ENCODE peak calls at places on chromosomes 13 and 19, in six cellular contexts. One of them, this sample, is unnamed.

GRCh38 chr13:51919531-51919930 is 57.8 kb downstream of the CCDC70 start:
- DNase-seq in left ventricle myocardium inferior: no peak
- DNase-seq in HepG2: no peak
- DNase-seq in ovary: no peak
- DNase-seq in BJ: no peak
- DNase-seq in mesothelial cell of epicardium: no peak
- DNase-seq in this sample: no peak

GRCh38 chr13:37118002-37118401 is 12.5 kb upstream of the CSNK1A1L start:
- DNase-seq in left ventricle myocardium inferior: peak; percentile 51
- DNase-seq in HepG2: no peak
- DNase-seq in ovary: no peak
- DNase-seq in BJ: no peak
- DNase-seq in mesothelial cell of epicardium: no peak
- DNase-seq in this sample: no peak

GRCh38 chr19:50242586-50242985 is 39.2 kb downstream of the MYH14 start:
- DNase-seq in left ventricle myocardium inferior: no peak
- DNase-seq in HepG2: no peak
- DNase-seq in ovary: no peak
- DNase-seq in BJ: no peak
- DNase-seq in mesothelial cell of epicardium: no peak
- DNase-seq in this sample: no peak

GRCh38 chr19:741506-742131 is 9.3 kb upstream of the MISP start:
- DNase-seq in left ventricle myocardium inferior: no peak
- DNase-seq in HepG2: peak; percentile 61
- DNase-seq in ovary: peak; percentile 13
- DNase-seq in BJ: no peak
- DNase-seq in mesothelial cell of epicardium: no peak
- DNase-seq in this sample: peak; percentile 71

GRCh38 chr13:44331912-44332840 is 41.4 kb upstream of the SERP2 start:
- DNase-seq in left ventricle myocardium inferior: peak; percentile 69
- DNase-seq in HepG2: no peak
- DNase-seq in ovary: peak; percentile 92
- DNase-seq in BJ: peak; percentile 39
- DNase-seq in mesothelial cell of epicardium: peak; percentile 60
- DNase-seq in this sample: no peak

GRCh38 chr13:75372517-75372916 is 109.5 kb downstream of the TBC1D4 start:
- DNase-seq in left ventricle myocardium inferior: no peak
- DNase-seq in HepG2: peak; percentile 44
- DNase-seq in ovary: no peak
- DNase-seq in BJ: no peak
- DNase-seq in mesothelial cell of epicardium: no peak
- DNase-seq in this sample: no peak

GRCh38 chr19:20060282-20060681 is 17.5 kb upstream of the ZNF90 start:
- DNase-seq in left ventricle myocardium inferior: no peak
- DNase-seq in HepG2: no peak
- DNase-seq in ovary: no peak
- DNase-seq in BJ: no peak
- DNase-seq in mesothelial cell of epicardium: no peak
- DNase-seq in this sample: no peak

GRCh38 chr19:7987084-7987768 is 18.2 kb downstream of the ELAVL1 start:
- DNase-seq in left ventricle myocardium inferior: no peak
- DNase-seq in HepG2: no peak
- DNase-seq in ovary: no peak
- DNase-seq in BJ: no peak
- DNase-seq in mesothelial cell of epicardium: no peak
- DNase-seq in this sample: no peak

GRCh38 chr19:47406711-47407416 is 12.5 kb downstream of the MEIS3 start:
- DNase-seq in left ventricle myocardium inferior: no peak
- DNase-seq in HepG2: no peak
- DNase-seq in ovary: no peak
- DNase-seq in BJ: no peak
- DNase-seq in mesothelial cell of epicardium: no peak
- DNase-seq in this sample: peak; percentile 32

GRCh38 chr19:51810228-51810627 is 15.3 kb downstream of the FPR3 start:
- DNase-seq in left ventricle myocardium inferior: no peak
- DNase-seq in HepG2: peak; percentile 68
- DNase-seq in ovary: no peak
- DNase-seq in BJ: no peak
- DNase-seq in mesothelial cell of epicardium: no peak
- DNase-seq in this sample: no peak

GRCh38 chr13:25247345-25247744 is 39.9 kb downstream of the MTMR6 start:
- DNase-seq in left ventricle myocardium inferior: no peak
- DNase-seq in HepG2: no peak
- DNase-seq in ovary: no peak
- DNase-seq in BJ: no peak
- DNase-seq in mesothelial cell of epicardium: no peak
- DNase-seq in this sample: no peak

GRCh38 chr19:18008814-18009213 is 844 bp downstream of the ARRDC2 start:
- DNase-seq in left ventricle myocardium inferior: no peak
- DNase-seq in HepG2: no peak
- DNase-seq in ovary: no peak
- DNase-seq in BJ: no peak
- DNase-seq in mesothelial cell of epicardium: no peak
- DNase-seq in this sample: no peak

GRCh38 chr19:2542341-2543069 is 66.6 kb downstream of the GADD45B start:
- DNase-seq in left ventricle myocardium inferior: peak; percentile 20
- DNase-seq in HepG2: peak; percentile 63
- DNase-seq in ovary: no peak
- DNase-seq in BJ: no peak
- DNase-seq in mesothelial cell of epicardium: no peak
- DNase-seq in this sample: no peak

GRCh38 chr19:12331211-12331941 is 2.1 kb downstream of the ZNF563 start:
- DNase-seq in left ventricle myocardium inferior: no peak
- DNase-seq in HepG2: peak; percentile 96
- DNase-seq in ovary: no peak
- DNase-seq in BJ: no peak
- DNase-seq in mesothelial cell of epicardium: no peak
- DNase-seq in this sample: peak; percentile 83

GRCh38 chr13:39462456-39462855 is 140.5 kb downstream of the LHFPL6 start:
- DNase-seq in left ventricle myocardium inferior: no peak
- DNase-seq in HepG2: no peak
- DNase-seq in ovary: no peak
- DNase-seq in BJ: no peak
- DNase-seq in mesothelial cell of epicardium: no peak
- DNase-seq in this sample: no peak

GRCh38 chr19:543912-544608 is at the start of gene GZMM:
- DNase-seq in left ventricle myocardium inferior: no peak
- DNase-seq in HepG2: no peak
- DNase-seq in ovary: no peak
- DNase-seq in BJ: no peak
- DNase-seq in mesothelial cell of epicardium: no peak
- DNase-seq in this sample: no peak

GRCh38 chr19:35345671-35346111 is 2.0 kb upstream of the FFAR1 start:
- DNase-seq in left ventricle myocardium inferior: no peak
- DNase-seq in HepG2: no peak
- DNase-seq in ovary: no peak
- DNase-seq in BJ: no peak
- DNase-seq in mesothelial cell of epicardium: no peak
- DNase-seq in this sample: peak; percentile 28

GRCh38 chr13:92727118-92727517 is 499.5 kb upstream of the GPC6 start:
- DNase-seq in left ventricle myocardium inferior: no peak
- DNase-seq in HepG2: no peak
- DNase-seq in ovary: no peak
- DNase-seq in BJ: no peak
- DNase-seq in mesothelial cell of epicardium: no peak
- DNase-seq in this sample: no peak

GRCh38 chr19:39409886-39410619 is 2.4 kb upstream of the PLEKHG2 start:
- DNase-seq in left ventricle myocardium inferior: peak; percentile 87
- DNase-seq in HepG2: peak; percentile 25
- DNase-seq in ovary: peak; percentile 84
- DNase-seq in BJ: no peak
- DNase-seq in mesothelial cell of epicardium: no peak
- DNase-seq in this sample: peak; percentile 84

GRCh38 chr19:48654299-48655059 is 8.5 kb upstream of the CA11 start:
- DNase-seq in left ventricle myocardium inferior: no peak
- DNase-seq in HepG2: no peak
- DNase-seq in ovary: no peak
- DNase-seq in BJ: no peak
- DNase-seq in mesothelial cell of epicardium: no peak
- DNase-seq in this sample: no peak

GRCh38 chr19:55119053-55119452 is 1.6 kb upstream of the PPP1R12C start:
- DNase-seq in left ventricle myocardium inferior: no peak
- DNase-seq in HepG2: no peak
- DNase-seq in ovary: no peak
- DNase-seq in BJ: no peak
- DNase-seq in mesothelial cell of epicardium: no peak
- DNase-seq in this sample: no peak

GRCh38 chr13:31930901-31931522 is 100.6 kb upstream of the FRY start:
- DNase-seq in left ventricle myocardium inferior: no peak
- DNase-seq in HepG2: no peak
- DNase-seq in ovary: no peak
- DNase-seq in BJ: no peak
- DNase-seq in mesothelial cell of epicardium: no peak
- DNase-seq in this sample: peak; percentile 52

GRCh38 chr19:38211206-38211605 is 12.8 kb downstream of the DPF1 start:
- DNase-seq in left ventricle myocardium inferior: no peak
- DNase-seq in HepG2: no peak
- DNase-seq in ovary: peak; percentile 20
- DNase-seq in BJ: no peak
- DNase-seq in mesothelial cell of epicardium: no peak
- DNase-seq in this sample: no peak

GRCh38 chr13:84985860-84986259 is 813.4 kb downstream of the SLITRK6 start:
- DNase-seq in left ventricle myocardium inferior: no peak
- DNase-seq in HepG2: no peak
- DNase-seq in ovary: no peak
- DNase-seq in BJ: no peak
- DNase-seq in mesothelial cell of epicardium: no peak
- DNase-seq in this sample: no peak

GRCh38 chr13:84980571-84980970 is 818.6 kb downstream of the SLITRK6 start:
- DNase-seq in left ventricle myocardium inferior: no peak
- DNase-seq in HepG2: no peak
- DNase-seq in ovary: no peak
- DNase-seq in BJ: no peak
- DNase-seq in mesothelial cell of epicardium: no peak
- DNase-seq in this sample: no peak

GRCh38 chr13:84983321-84983720 is 815.9 kb downstream of the SLITRK6 start:
- DNase-seq in left ventricle myocardium inferior: no peak
- DNase-seq in HepG2: no peak
- DNase-seq in ovary: no peak
- DNase-seq in BJ: no peak
- DNase-seq in mesothelial cell of epicardium: no peak
- DNase-seq in this sample: no peak
- TF ChIP-seq CTCF in left ventricle myocardium inferior: no peak
- TF ChIP-seq CTCF in HepG2: no peak
- TF ChIP-seq CTCF in ovary: no peak
- TF ChIP-seq CTCF in BJ: no peak
- TF ChIP-seq CTCF in mesothelial cell of epicardium: no peak
- TF ChIP-seq CTCF in this sample: no peak

GRCh38 chr19:5369304-5369703 is 28.7 kb upstream of the PTPRS start:
- DNase-seq in left ventricle myocardium inferior: no peak
- DNase-seq in HepG2: no peak
- DNase-seq in ovary: no peak
- DNase-seq in BJ: no peak
- DNase-seq in mesothelial cell of epicardium: no peak
- DNase-seq in this sample: no peak

GRCh38 chr19:5372572-5373200 is 32.1 kb upstream of the PTPRS start:
- DNase-seq in left ventricle myocardium inferior: no peak
- DNase-seq in HepG2: no peak
- DNase-seq in ovary: no peak
- DNase-seq in BJ: no peak
- DNase-seq in mesothelial cell of epicardium: no peak
- DNase-seq in this sample: no peak

GRCh38 chr19:5365905-5366304 is 25.3 kb upstream of the PTPRS start:
- DNase-seq in left ventricle myocardium inferior: no peak
- DNase-seq in HepG2: no peak
- DNase-seq in ovary: no peak
- DNase-seq in BJ: no peak
- DNase-seq in mesothelial cell of epicardium: no peak
- DNase-seq in this sample: no peak

GRCh38 chr19:5367530-5368133 is 27.0 kb upstream of the PTPRS start:
- DNase-seq in left ventricle myocardium inferior: no peak
- DNase-seq in HepG2: no peak
- DNase-seq in ovary: no peak
- DNase-seq in BJ: no peak
- DNase-seq in mesothelial cell of epicardium: no peak
- DNase-seq in this sample: no peak

GRCh38 chr19:5369962-5370367 is 29.4 kb upstream of the PTPRS start:
- DNase-seq in left ventricle myocardium inferior: peak; percentile 18
- DNase-seq in HepG2: peak; percentile 39
- DNase-seq in ovary: no peak
- DNase-seq in BJ: no peak
- DNase-seq in mesothelial cell of epicardium: no peak
- DNase-seq in this sample: peak; percentile 66
- TF ChIP-seq CTCF in left ventricle myocardium inferior: peak; percentile 46
- TF ChIP-seq CTCF in HepG2: peak; percentile 80
- TF ChIP-seq CTCF in ovary: no peak
- TF ChIP-seq CTCF in BJ: peak; percentile 68
- TF ChIP-seq CTCF in mesothelial cell of epicardium: peak; percentile 40
- TF ChIP-seq CTCF in this sample: peak; percentile 89

GRCh38 chr13:54185785-54186184 is 1157.2 kb downstream of the OLFM4 start:
- DNase-seq in left ventricle myocardium inferior: no peak
- DNase-seq in HepG2: no peak
- DNase-seq in ovary: no peak
- DNase-seq in BJ: no peak
- DNase-seq in mesothelial cell of epicardium: no peak
- DNase-seq in this sample: no peak
- TF ChIP-seq CTCF in left ventricle myocardium inferior: no peak
- TF ChIP-seq CTCF in HepG2: no peak
- TF ChIP-seq CTCF in ovary: no peak
- TF ChIP-seq CTCF in BJ: no peak
- TF ChIP-seq CTCF in mesothelial cell of epicardium: no peak
- TF ChIP-seq CTCF in this sample: no peak

GRCh38 chr13:60583911-60584753 is 187.1 kb downstream of the TDRD3 start:
- DNase-seq in left ventricle myocardium inferior: no peak
- DNase-seq in HepG2: no peak
- DNase-seq in ovary: no peak
- DNase-seq in BJ: no peak
- DNase-seq in mesothelial cell of epicardium: no peak
- DNase-seq in this sample: no peak

GRCh38 chr13:60584976-60585375 is 188.0 kb downstream of the TDRD3 start:
- DNase-seq in left ventricle myocardium inferior: no peak
- DNase-seq in HepG2: no peak
- DNase-seq in ovary: no peak
- DNase-seq in BJ: no peak
- DNase-seq in mesothelial cell of epicardium: no peak
- DNase-seq in this sample: no peak

GRCh38 chr13:60577761-60578160 is 180.7 kb downstream of the TDRD3 start:
- DNase-seq in left ventricle myocardium inferior: no peak
- DNase-seq in HepG2: no peak
- DNase-seq in ovary: no peak
- DNase-seq in BJ: no peak
- DNase-seq in mesothelial cell of epicardium: no peak
- DNase-seq in this sample: no peak

DNA sequence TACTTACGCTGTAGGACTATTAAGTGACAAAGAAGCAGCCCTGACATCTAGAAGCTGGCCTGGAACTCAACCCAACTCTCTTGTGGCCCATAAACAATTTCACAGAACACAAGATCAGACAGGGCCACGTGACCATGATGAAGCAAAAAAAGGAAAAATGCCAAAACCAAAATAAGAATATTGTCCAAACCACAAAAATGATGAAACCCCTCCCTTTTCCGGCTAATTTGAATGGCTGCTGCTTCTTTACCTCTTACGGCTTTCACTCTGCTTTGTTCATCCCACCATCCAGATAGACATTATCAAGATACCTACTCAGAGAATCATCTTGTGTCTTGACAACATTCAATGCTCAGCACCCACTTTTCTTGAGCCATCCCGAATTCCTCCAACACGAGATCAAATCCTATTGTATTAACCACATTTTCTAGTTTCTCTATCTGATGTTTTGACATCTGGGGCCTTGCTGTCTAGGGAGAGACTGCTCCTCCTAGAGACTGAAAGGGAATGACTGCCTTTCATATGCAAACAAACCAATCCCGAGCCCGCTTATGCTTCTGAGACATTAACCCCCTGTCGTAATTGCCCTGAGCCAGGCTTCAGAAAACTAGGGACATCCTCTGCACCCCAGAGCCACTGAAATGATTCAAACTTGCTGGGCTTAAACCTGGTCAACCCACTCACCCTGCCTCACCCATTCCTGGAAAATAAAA is 186.3 kb downstream of the TDRD3 start:
- DNase-seq in left ventricle myocardium inferior: no peak
- DNase-seq in HepG2: peak; percentile 13
- DNase-seq in ovary: no peak
- DNase-seq in BJ: no peak
- DNase-seq in mesothelial cell of epicardium: no peak
- DNase-seq in this sample: no peak
- TF ChIP-seq CTCF in left ventricle myocardium inferior: no peak
- TF ChIP-seq CTCF in HepG2: no peak
- TF ChIP-seq CTCF in ovary: no peak
- TF ChIP-seq CTCF in BJ: peak; percentile 10
- TF ChIP-seq CTCF in mesothelial cell of epicardium: no peak
- TF ChIP-seq CTCF in this sample: no peak